ENCODE peak calls at places on chromosomes 16 and 17, in nine cellular contexts. S, X, G, F, D, T, P, Z and U are unnamed samples.

GRCh38 chr17:38628441-38628840 is 22.7 kb upstream of the SRCIN1 start:
- DNase-seq in S (no peak), X (no peak), G (no peak), F (no peak), D (no peak), T (peak), P (no peak), Z (no peak), U (no peak)

GRCh38 chr17:80513892-80514291 is 30.7 kb upstream of the RPTOR start:
- DNase-seq in S (no peak), X (no peak), G (no peak), F (no peak), D (no peak), T (peak), P (no peak), Z (peak), U (no peak)

GRCh38 chr16:48537275-48537674 is 72.7 kb downstream of the N4BP1 start:
- DNase-seq in S (no peak), X (no peak), G (no peak), F (no peak), D (no peak), T (no peak), P (no peak), Z (no peak), U (no peak)

GRCh38 chr16:71919033-71919432 is 23.7 kb downstream of the IST1 start:
- DNase-seq in S (peak), X (no peak), G (no peak), F (no peak), D (no peak), T (no peak), P (no peak), Z (no peak), U (peak)

GRCh38 chr17:78241277-78242023 is 10.0 kb downstream of the TMEM235 start:
- DNase-seq in S (peak), X (no peak), G (no peak), F (no peak), D (no peak), T (peak), P (no peak), Z (peak), U (peak)

GRCh38 chr16:89256651-89257254 is 39.2 kb downstream of the ZNF778 start:
- DNase-seq in S (no peak), X (peak), G (peak), F (peak), D (no peak), T (peak), P (peak), Z (peak), U (no peak)

GRCh38 chr17:352421-353212 is at the start of gene RPH3AL:
- DNase-seq in S (no peak), X (no peak), G (peak), F (no peak), D (no peak), T (peak), P (no peak), Z (no peak), U (no peak)

GRCh38 chr16:56792960-56793359 is 63.0 kb downstream of the NUP93 start:
- DNase-seq in S (no peak), X (no peak), G (no peak), F (no peak), D (no peak), T (no peak), P (no peak), Z (no peak), U (no peak)

GRCh38 chr16:15829460-15829859 is 27.4 kb downstream of the MYH11 start:
- DNase-seq in S (no peak), X (no peak), G (peak), F (no peak), D (no peak), T (peak), P (no peak), Z (no peak), U (no peak)

GRCh38 chr16:77986021-77986420 is 36.3 kb upstream of the CLEC3A start:
- DNase-seq in S (no peak), X (no peak), G (no peak), F (no peak), D (no peak), T (no peak), P (no peak), Z (no peak), U (no peak)

GRCh38 chr16:19660432-19660831 is 57.6 kb downstream of the KNOP1 start:
- DNase-seq in S (no peak), X (no peak), G (no peak), F (no peak), D (no peak), T (no peak), P (no peak), Z (no peak), U (no peak)

GRCh38 chr17:43928606-43929005 is 13.7 kb downstream of the PPY start:
- DNase-seq in S (no peak), X (no peak), G (no peak), F (no peak), D (no peak), T (no peak), P (no peak), Z (no peak), U (no peak)

GRCh38 chr17:953767-954166 is 25.8 kb downstream of the NXN start:
- DNase-seq in S (no peak), X (no peak), G (no peak), F (no peak), D (no peak), T (no peak), P (no peak), Z (no peak), U (no peak)

GRCh38 chr16:20285993-20286499 is 41.3 kb downstream of the GP2 start:
- DNase-seq in S (no peak), X (no peak), G (no peak), F (no peak), D (no peak), T (no peak), P (no peak), Z (no peak), U (no peak)

GRCh38 chr17:69269174-69269998 is 40.8 kb upstream of the ABCA10 start:
- DNase-seq in S (no peak), X (no peak), G (no peak), F (no peak), D (no peak), T (peak), P (no peak), Z (peak), U (no peak)

GRCh38 chr17:82487898-82488297 is 29.4 kb downstream of the NARF start:
- DNase-seq in S (no peak), X (no peak), G (no peak), F (no peak), D (no peak), T (no peak), P (no peak), Z (no peak), U (no peak)

GRCh38 chr16:4990415-4990814 is 32.3 kb downstream of the SEC14L5 start:
- DNase-seq in S (no peak), X (no peak), G (no peak), F (no peak), D (no peak), T (no peak), P (no peak), Z (no peak), U (no peak)

GRCh38 chr17:29168079-29168758 is 12.0 kb downstream of the MYO18A start:
- DNase-seq in S (no peak), X (no peak), G (no peak), F (no peak), D (no peak), T (no peak), P (no peak), Z (no peak), U (no peak)

GRCh38 chr16:11174141-11174540 is 81.9 kb downstream of the SOCS1 start:
- DNase-seq in S (no peak), X (no peak), G (no peak), F (no peak), D (no peak), T (no peak), P (no peak), Z (no peak), U (no peak)

GRCh38 chr16:86951831-86952598 is 365.2 kb downstream of the C16orf95 start:
- DNase-seq in S (no peak), X (no peak), G (peak), F (no peak), D (no peak), T (peak), P (no peak), Z (peak), U (no peak)

GRCh38 chr17:4658478-4659305 is 17.2 kb upstream of the ALOX15 start:
- DNase-seq in S (no peak), X (no peak), G (no peak), F (no peak), D (no peak), T (peak), P (no peak), Z (peak), U (no peak)

GRCh38 chr16:65366316-65366715 is 244.5 kb upstream of the CDH11 start:
- DNase-seq in S (no peak), X (no peak), G (no peak), F (no peak), D (no peak), T (no peak), P (no peak), Z (no peak), U (no peak)

GRCh38 chr17:50051082-50051576 is 4.8 kb upstream of the ITGA3 start:
- DNase-seq in S (peak), X (peak), G (peak), F (no peak), D (no peak), T (peak), P (no peak), Z (peak), U (peak)

GRCh38 chr16:50644730-50645129 is 36.4 kb downstream of the SNX20 start:
- DNase-seq in S (peak), X (no peak), G (peak), F (peak), D (peak), T (peak), P (no peak), Z (no peak), U (peak)

GRCh38 chr17:7589891-7590611 is at the start of gene SOX15:
- DNase-seq in S (no peak), X (no peak), G (no peak), F (no peak), D (no peak), T (peak), P (no peak), Z (peak), U (no peak)

GRCh38 chr16:68644303-68644702 is 807 bp upstream of the CDH3 start:
- DNase-seq in S (no peak), X (no peak), G (no peak), F (no peak), D (no peak), T (no peak), P (no peak), Z (no peak), U (no peak)

GRCh38 chr17:4161179-4161559 is 18.2 kb downstream of the CYB5D2 start:
- DNase-seq in S (no peak), X (no peak), G (no peak), F (no peak), D (no peak), T (peak), P (no peak), Z (peak), U (no peak)

GRCh38 chr17:81687770-81688541 is 4.1 kb downstream of the HGS start:
- DNase-seq in S (no peak), X (no peak), G (no peak), F (no peak), D (peak), T (no peak), P (no peak), Z (no peak), U (no peak)

GRCh38 chr17:51166987-51167931 is 1.0 kb downstream of the NME2 start:
- DNase-seq in S (peak), X (peak), G (peak), F (peak), D (peak), T (peak), P (peak), Z (peak), U (peak)

GRCh38 chr17:81492202-81492601 is 20.4 kb downstream of the ACTG1 start:
- DNase-seq in S (no peak), X (no peak), G (no peak), F (no peak), D (no peak), T (no peak), P (no peak), Z (no peak), U (no peak)

GRCh38 chr16:72182976-72183375 is 11.0 kb upstream of the PMFBP1 start:
- DNase-seq in S (no peak), X (no peak), G (no peak), F (no peak), D (no peak), T (no peak), P (no peak), Z (no peak), U (no peak)

GRCh38 chr16:10868562-10869469 is 8.2 kb upstream of the CIITA start:
- DNase-seq in S (peak), X (no peak), G (peak), F (no peak), D (no peak), T (no peak), P (no peak), Z (no peak), U (peak)

GRCh38 chr17:45923511-45924268 is 29.3 kb downstream of the MAPT start:
- DNase-seq in S (no peak), X (no peak), G (no peak), F (no peak), D (no peak), T (peak), P (no peak), Z (peak), U (no peak)

GRCh38 chr17:77516902-77517301 is 376.1 kb downstream of the SEC14L1 start:
- DNase-seq in S (no peak), X (no peak), G (no peak), F (no peak), D (no peak), T (peak), P (peak), Z (peak), U (no peak)

GRCh38 chr17:68346448-68346847 is 55.2 kb downstream of the ARSG start:
- DNase-seq in S (no peak), X (peak), G (peak), F (peak), D (no peak), T (no peak), P (peak), Z (no peak), U (no peak)